ENCODE peak calls at places on chromosomes 4 and X, in seven cellular contexts. P is HCT116, T is K562, J is endothelial cell of umbilical vein, U is H1, N is SK-N-SH, M is HepG2. C is an unnamed sample. For H4K20me1, the result is how much of the 10 kb centered on the place peaks cover.

GRCh38 chrX:20595928-20596550 is 329.3 kb upstream of the RPS6KA3 start:
- DNase-seq in P (no peak), T (no peak), J (no peak), U (no peak), N (no peak), M (no peak), C (no peak)

GRCh38 chrX:47843363-47843762 is 6.7 kb downstream of the ZNF81 start:
- DNase-seq in P (no peak), T (no peak), J (no peak), U (no peak), N (no peak), M (no peak), C (no peak)

GRCh38 chr4:105895609-105896460 is 564 bp downstream of the NPNT start:
- DNase-seq in P (no peak), T (no peak), J (no peak), U (no peak), N (peak), M (no peak), C (no peak)

GRCh38 chr4:6360385-6360784 is 90.7 kb downstream of the WFS1 start:
- DNase-seq in P (no peak), T (no peak), J (no peak), U (no peak), N (peak), M (no peak), C (no peak)

GRCh38 chrX:154486396-154487207 is at the start of gene UBL4A:
- DNase-seq in P (peak), T (peak), J (peak), U (no peak), N (peak), M (no peak), C (no peak)

GRCh38 chrX:9729161-9729885 is 36.3 kb downstream of the GPR143 start:
- DNase-seq in P (no peak), T (no peak), J (no peak), U (no peak), N (no peak), M (peak), C (no peak)

GRCh38 chr4:177441061-177441802 is 1.0 kb downstream of the AGA start:
- DNase-seq in P (no peak), T (peak), J (no peak), U (no peak), N (peak), M (peak), C (peak)

GRCh38 chr4:158253350-158253980 is 43.2 kb downstream of the TMEM144 start:
- DNase-seq in P (peak), T (no peak), J (peak), U (no peak), N (peak), M (peak), C (no peak)

GRCh38 chrX:110743679-110744340 is 51.8 kb downstream of the CHRDL1 start:
- DNase-seq in P (no peak), T (no peak), J (no peak), U (no peak), N (no peak), M (no peak), C (no peak)

GRCh38 chr4:154389142-154389541 is 102.5 kb downstream of the DCHS2 start:
- DNase-seq in P (no peak), T (no peak), J (no peak), U (no peak), N (no peak), M (no peak), C (no peak)
- H4K20me1 ChIP-seq in P (under half), T (under half), J (under half), U (under half), N (under half), M (under half), C (under half)

DNA sequence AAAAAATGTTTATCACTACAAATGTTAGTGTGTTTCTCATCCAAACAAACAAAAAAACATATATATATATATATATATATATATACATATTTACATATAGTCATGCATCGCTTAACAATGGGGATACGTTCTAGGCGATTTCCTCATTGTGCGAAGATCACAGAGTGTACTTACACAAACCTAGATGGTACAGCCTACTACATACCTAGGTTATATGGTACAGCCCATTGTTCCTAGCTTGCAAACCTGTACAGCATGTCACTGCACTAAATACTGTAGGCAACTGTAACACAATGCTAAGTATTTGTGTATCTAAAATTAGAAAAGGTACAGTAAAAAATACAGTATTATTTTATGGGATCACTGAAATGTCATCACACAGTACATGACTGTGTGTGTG is 16.4 kb upstream of the TMSB4X start:
- DNase-seq in P (no peak), T (no peak), J (no peak), U (no peak), N (no peak), M (no peak), C (no peak)
- TF ChIP-seq MAX in P (no peak), T (no peak), J (no peak), U (no peak), N (no peak), M (no peak), C (no peak)

GRCh38 chr4:109435635-109436034 is 2.0 kb downstream of the SEC24B start:
- DNase-seq in P (no peak), T (no peak), J (no peak), U (no peak), N (no peak), M (peak), C (no peak)

GRCh38 chr4:109434007-109434792 is 585 bp downstream of the SEC24B start:
- DNase-seq in P (no peak), T (no peak), J (peak), U (no peak), N (peak), M (peak), C (no peak)

GRCh38 chr4:109434793-109435080 is 1.1 kb downstream of the SEC24B start:
- DNase-seq in P (no peak), T (no peak), J (no peak), U (no peak), N (no peak), M (no peak), C (no peak)

GRCh38 chr4:109433281-109434006 is at the start of gene SEC24B:
- DNase-seq in P (peak), T (peak), J (peak), U (no peak), N (peak), M (peak), C (peak)

GRCh38 chr4:109436504-109436903 is 2.9 kb downstream of the SEC24B start:
- DNase-seq in P (no peak), T (no peak), J (no peak), U (no peak), N (no peak), M (no peak), C (no peak)
- H4K20me1 ChIP-seq in P (under half), T (under half), J (under half), U (under half), N (half or more), M (under half), C (under half)

DNA sequence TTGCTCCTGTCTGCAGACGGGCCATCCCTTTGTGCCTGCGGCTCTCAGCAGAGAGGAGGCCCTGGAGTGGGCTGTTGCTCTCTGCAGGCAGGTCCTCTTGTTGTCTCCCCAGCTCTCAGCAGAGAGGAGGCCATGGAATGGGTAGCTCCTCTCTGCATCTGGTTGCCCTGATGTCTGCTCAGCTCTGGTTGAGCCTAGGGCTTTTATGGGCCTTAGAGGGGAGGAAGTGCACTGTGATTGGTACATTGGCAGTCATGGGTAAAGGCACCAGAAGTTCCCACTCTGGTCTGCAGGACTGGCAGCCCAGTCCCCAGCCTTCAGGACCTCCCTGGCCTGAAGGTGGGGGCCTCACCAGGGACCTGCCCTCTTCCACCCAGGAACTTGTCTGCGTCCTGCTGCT is 21.5 kb downstream of the SPON2 start:
- DNase-seq in P (no peak), T (no peak), J (no peak), U (no peak), N (no peak), M (no peak), C (no peak)
- TF ChIP-seq MAX in P (no peak), T (no peak), J (no peak), U (no peak), N (no peak), M (no peak), C (no peak)

GRCh38 chr4:10111067-10111801 is 5.4 kb downstream of the WDR1 start:
- DNase-seq in P (no peak), T (no peak), J (no peak), U (no peak), N (no peak), M (no peak), C (no peak)
- H4K20me1 ChIP-seq in P (under half), T (half or more), J (under half), U (half or more), N (half or more), M (half or more), C (under half)

GRCh38 chr4:37953620-37954325 is 6.4 kb upstream of the PTTG2 start:
- DNase-seq in P (no peak), T (peak), J (no peak), U (no peak), N (no peak), M (peak), C (no peak)
- TF ChIP-seq MAX in P (no peak), T (no peak), J (no peak), U (no peak), N (no peak), M (no peak), C (no peak)

GRCh38 chr4:4721636-4722035 is 137.8 kb upstream of the MSX1 start:
- DNase-seq in P (no peak), T (no peak), J (no peak), U (no peak), N (no peak), M (no peak), C (no peak)

GRCh38 chr4:4730214-4730613 is 129.3 kb upstream of the MSX1 start:
- DNase-seq in P (no peak), T (no peak), J (no peak), U (no peak), N (no peak), M (no peak), C (no peak)

GRCh38 chr4:4726051-4726450 is 133.4 kb upstream of the MSX1 start:
- DNase-seq in P (peak), T (peak), J (no peak), U (no peak), N (no peak), M (no peak), C (no peak)

DNA sequence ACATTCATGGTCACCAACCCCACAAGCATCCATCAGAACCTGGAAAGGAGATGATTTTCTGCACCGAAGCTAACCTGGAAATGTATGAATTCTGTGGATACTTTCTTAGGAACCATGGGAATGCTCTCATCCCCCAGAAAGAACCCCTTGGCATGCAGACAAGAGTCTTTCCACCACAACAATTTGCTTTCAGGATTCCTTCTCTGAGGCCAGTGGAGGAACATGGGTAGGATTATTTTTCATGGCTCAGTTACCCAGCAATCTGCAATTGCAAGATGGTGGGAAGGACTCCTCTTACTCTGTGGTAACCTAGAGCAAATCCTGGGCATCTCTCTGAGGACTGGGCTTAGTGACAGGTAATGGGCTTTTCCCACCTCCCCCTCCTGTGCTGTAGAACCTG is 131.9 kb upstream of the MSX1 start:
- DNase-seq in P (no peak), T (no peak), J (no peak), U (no peak), N (no peak), M (no peak), C (no peak)
- H4K20me1 ChIP-seq in P (under half), T (under half), J (under half), U (under half), N (under half), M (under half), C (under half)

DNA sequence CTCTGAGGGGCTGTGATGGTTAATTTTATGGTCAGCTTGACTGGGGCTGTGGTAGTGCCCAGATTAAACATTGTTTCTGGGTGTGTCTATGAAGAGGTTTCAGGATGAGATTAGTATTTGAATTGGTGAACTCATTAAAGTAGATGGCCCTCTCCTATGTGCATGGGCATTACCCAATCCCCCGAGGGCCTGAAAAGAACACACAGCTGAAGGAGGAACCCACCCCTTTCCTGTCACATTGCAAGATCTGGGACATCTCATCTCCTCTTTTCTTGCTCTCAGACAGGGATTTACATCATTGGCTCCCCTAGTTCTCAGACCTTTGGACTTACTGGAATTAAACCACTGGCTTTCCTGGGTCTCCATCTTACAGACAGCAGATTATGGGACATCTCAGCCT is 29.4 kb upstream of the NDP start:
- DNase-seq in P (no peak), T (no peak), J (no peak), U (no peak), N (no peak), M (no peak), C (no peak)
- TF ChIP-seq MAX in P (no peak), T (no peak), J (no peak), U (no peak), N (no peak), M (no peak), C (no peak)

C was measured in GM12878.